ENCODE peak calls at places on chromosomes 16 and 17, in seven cellular contexts. M, E, W, O, H, V and N are unnamed samples.
A peak's percentile ranks its signal among the peaks of the same experiment; 100 is the strongest.

GRCh38 chr17:53659181-53659580 is 163.5 kb upstream of the KIF2B start:
- DNase-seq in M (no peak), E (no peak), W (no peak), O (no peak), H (no peak), V (no peak), N (no peak)

GRCh38 chr17:50364061-50364458 is 8.9 kb downstream of the MRPL27 start:
- DNase-seq in M (peak; percentile 24), E (no peak), W (no peak), O (no peak), H (no peak), V (no peak), N (no peak)

GRCh38 chr16:15435216-15435864 is 952 bp downstream of the BMERB1 start:
- DNase-seq in M (no peak), E (no peak), W (no peak), O (no peak), H (no peak), V (no peak), N (no peak)

GRCh38 chr17:43936434-43936833 is 5.8 kb downstream of the PPY start:
- DNase-seq in M (no peak), E (no peak), W (no peak), O (no peak), H (no peak), V (no peak), N (no peak)

GRCh38 chr17:33209671-33210070 is 83.4 kb downstream of the ASIC2 start:
- DNase-seq in M (no peak), E (no peak), W (no peak), O (no peak), H (no peak), V (no peak), N (no peak)

GRCh38 chr17:13784466-13784865 is 182.7 kb upstream of the HS3ST3A1 start:
- DNase-seq in M (no peak), E (no peak), W (peak; percentile 2), O (no peak), H (no peak), V (no peak), N (no peak)

GRCh38 chr16:21265104-21265825 is 12.8 kb downstream of the CRYM start:
- DNase-seq in M (no peak), E (no peak), W (no peak), O (no peak), H (no peak), V (no peak), N (no peak)

GRCh38 chr16:54342966-54343365 is 56.4 kb upstream of the IRX3 start:
- DNase-seq in M (no peak), E (no peak), W (no peak), O (no peak), H (no peak), V (no peak), N (no peak)

GRCh38 chr17:60863892-60864673 is 186.4 kb downstream of the BCAS3 start:
- DNase-seq in M (no peak), E (no peak), W (peak; percentile 25), O (no peak), H (peak; percentile 3), V (peak; percentile 47), N (no peak)

GRCh38 chr16:70717817-70718216 is 32.0 kb upstream of the MTSS2 start:
- DNase-seq in M (no peak), E (no peak), W (no peak), O (no peak), H (no peak), V (no peak), N (no peak)

GRCh38 chr17:39763046-39763800 is 25.5 kb downstream of the GRB7 start:
- DNase-seq in M (no peak), E (no peak), W (peak; percentile 59), O (no peak), H (no peak), V (no peak), N (no peak)

GRCh38 chr16:66927012-66927436 is 1.7 kb upstream of the RRAD start:
- DNase-seq in M (peak; percentile 80), E (no peak), W (peak; percentile 88), O (no peak), H (peak; percentile 61), V (no peak), N (no peak)

GRCh38 chr17:50364715-50365114 is 8.3 kb downstream of the MRPL27 start:
- DNase-seq in M (peak; percentile 27), E (no peak), W (peak; percentile 42), O (no peak), H (no peak), V (no peak), N (no peak)

GRCh38 chr17:72004011-72004427 is 116.8 kb upstream of the SOX9 start:
- DNase-seq in M (no peak), E (no peak), W (peak; percentile 31), O (no peak), H (no peak), V (no peak), N (no peak)

GRCh38 chr16:73095142-73095791 is 47.3 kb upstream of the ZFHX3 start:
- DNase-seq in M (no peak), E (no peak), W (no peak), O (no peak), H (no peak), V (no peak), N (no peak)

GRCh38 chr16:23608194-23608593 is 12.1 kb upstream of the NDUFAB1 start:
- DNase-seq in M (no peak), E (no peak), W (peak; percentile 91), O (no peak), H (no peak), V (no peak), N (no peak)

GRCh38 chr17:68182940-68183551 is 64.8 kb upstream of the AMZ2 start:
- DNase-seq in M (no peak), E (no peak), W (no peak), O (no peak), H (no peak), V (no peak), N (no peak)

GRCh38 chr17:27824176-27824575 is 23.8 kb upstream of the NOS2 start:
- DNase-seq in M (no peak), E (no peak), W (no peak), O (no peak), H (no peak), V (no peak), N (no peak)

GRCh38 chr17:71636644-71637043 is 484.2 kb upstream of the SOX9 start:
- DNase-seq in M (no peak), E (no peak), W (no peak), O (no peak), H (no peak), V (no peak), N (no peak)

GRCh38 chr16:86157616-86158247 is 258.8 kb downstream of the IRF8 start:
- DNase-seq in M (no peak), E (no peak), W (no peak), O (no peak), H (no peak), V (no peak), N (no peak)

GRCh38 chr16:3672571-3673041 is 18.1 kb downstream of the DNASE1 start:
- DNase-seq in M (no peak), E (no peak), W (no peak), O (no peak), H (no peak), V (no peak), N (no peak)

GRCh38 chr17:40251576-40251975 is 32.5 kb downstream of the WIPF2 start:
- DNase-seq in M (no peak), E (peak; percentile 47), W (peak; percentile 85), O (peak; percentile 25), H (peak; percentile 92), V (no peak), N (no peak)

GRCh38 chr17:76968707-76969597 is 100.7 kb downstream of the MGAT5B start:
- DNase-seq in M (no peak), E (peak; percentile 22), W (peak; percentile 6), O (no peak), H (no peak), V (no peak), N (no peak)

GRCh38 chr17:82875418-82875856 is 35.6 kb upstream of the ZNF750 start:
- DNase-seq in M (peak; percentile 75), E (no peak), W (no peak), O (peak; percentile 82), H (no peak), V (no peak), N (no peak)
- TF ChIP-seq CTCF in M (no peak), E (no peak), W (no peak), O (no peak), H (no peak), V (no peak), N (no peak)

GRCh38 chr17:4080686-4081085 is 62.1 kb downstream of the ZZEF1 start:
- DNase-seq in M (no peak), E (no peak), W (no peak), O (no peak), H (no peak), V (no peak), N (no peak)

GRCh38 chr17:4073983-4074830 is 68.6 kb downstream of the ZZEF1 start:
- DNase-seq in M (peak; percentile 41), E (peak; percentile 25), W (no peak), O (no peak), H (no peak), V (peak; percentile 21), N (peak; percentile 92)

GRCh38 chr17:4072487-4073157 is 70.2 kb downstream of the ZZEF1 start:
- DNase-seq in M (no peak), E (no peak), W (peak; percentile 53), O (peak; percentile 23), H (peak; percentile 44), V (no peak), N (no peak)

GRCh38 chr17:4074831-4075495 is 67.9 kb downstream of the ZZEF1 start:
- DNase-seq in M (no peak), E (no peak), W (peak; percentile 66), O (no peak), H (no peak), V (no peak), N (peak; percentile 48)
- H3K4me3 ChIP-seq in M (no peak overlapping the region), E (no peak overlapping the region), W (no peak overlapping the region), O (no peak overlapping the region), H (no peak overlapping the region), V (no peak overlapping the region), N (peak overlapping the region; percentile 22)

GRCh38 chr17:15954222-15954621 is 9.3 kb downstream of the ADORA2B start:
- DNase-seq in M (no peak), E (no peak), W (peak; percentile 85), O (no peak), H (peak; percentile 51), V (no peak), N (no peak)
- TF ChIP-seq CTCF in M (no peak), E (no peak), W (no peak), O (no peak), H (peak; percentile 11), V (no peak), N (no peak)

DNA sequence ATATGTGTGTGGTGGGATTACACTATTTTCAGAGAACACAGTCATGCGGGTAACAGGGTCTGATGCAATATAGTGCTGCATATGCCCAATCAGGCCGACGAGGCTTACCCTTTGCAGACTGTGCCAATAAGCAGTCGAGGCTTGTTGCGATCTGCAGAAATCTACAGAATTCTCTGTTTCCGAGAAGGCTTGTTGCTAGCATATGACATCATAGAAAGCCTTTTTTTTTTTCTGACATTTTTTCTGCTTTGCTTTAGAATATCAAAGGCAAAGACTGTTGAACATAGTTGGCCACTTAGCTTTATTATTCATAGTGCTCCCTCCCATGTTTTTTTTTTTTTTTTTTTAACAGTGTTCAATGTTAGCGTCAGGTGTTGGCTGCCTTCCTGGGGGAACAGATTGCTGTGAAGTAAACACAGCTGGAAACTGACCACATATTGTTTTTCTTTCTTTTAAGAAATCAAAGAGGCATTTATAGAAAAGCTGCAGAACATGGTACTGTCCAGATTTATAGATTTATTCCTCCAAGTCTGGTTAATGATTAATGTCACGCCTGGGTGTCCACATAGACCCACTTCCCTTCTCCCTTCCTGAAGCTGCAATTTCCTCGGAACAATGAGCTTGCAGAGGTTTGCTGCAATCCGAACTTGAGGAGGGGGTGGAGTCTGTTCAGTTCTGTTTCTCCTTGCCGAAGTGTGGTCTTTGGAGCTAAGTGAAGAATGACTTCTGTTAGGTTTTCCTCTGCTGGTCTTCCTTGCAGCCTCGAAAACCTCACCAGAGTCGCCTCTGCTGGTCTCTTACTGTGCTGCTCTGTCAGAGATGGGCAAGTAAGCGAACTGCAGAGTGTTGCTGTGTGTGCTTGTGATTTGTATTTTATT is 87.3 kb downstream of the MAP2K6 start:
- DNase-seq in M (peak; percentile 38), E (peak; percentile 72), W (peak; percentile 64), O (peak; percentile 34), H (peak; percentile 29), V (no peak), N (no peak)
- H3K4me3 ChIP-seq in M (peak overlapping the region; percentile 24), E (peak overlapping the region; percentile 36), W (no peak overlapping the region), O (peak overlapping the region; percentile 6), H (peak overlapping the region; percentile 12), V (no peak overlapping the region), N (no peak overlapping the region)